ENCODE peak calls at places on chromosome 13, in six cellular contexts. H, G, R, C, B and I are unnamed samples.

GRCh38 chr13:25181597-25181996 is 9.5 kb upstream of the AMER2 start:
- DNase-seq in H (no peak), G (no peak), R (no peak), C (no peak), B (no peak), I (no peak)

GRCh38 chr13:48236528-48237353 is 3.7 kb downstream of the ITM2B start:
- DNase-seq in H (no peak), G (no peak), R (no peak), C (no peak), B (peak; percentile 61), I (no peak)

GRCh38 chr13:42990991-42991891 is 800 bp downstream of the EPSTI1 start:
- DNase-seq in H (no peak), G (no peak), R (no peak), C (no peak), B (peak; percentile 20), I (no peak)

GRCh38 chr13:20191311-20191901 is 1.3 kb downstream of the GJB2 start:
- DNase-seq in H (no peak), G (no peak), R (no peak), C (no peak), B (no peak), I (no peak)

GRCh38 chr13:50467156-50467814 is 376.2 kb downstream of the DLEU7 start:
- DNase-seq in H (no peak), G (no peak), R (no peak), C (no peak), B (no peak), I (no peak)

GRCh38 chr13:113732961-113733950 is 25.8 kb upstream of the TMEM255B start:
- DNase-seq in H (no peak), G (no peak), R (no peak), C (no peak), B (no peak), I (no peak)

GRCh38 chr13:40665061-40665753 is 1.2 kb downstream of the FOXO1 start:
- DNase-seq in H (peak; percentile 72), G (peak; percentile 68), R (peak; percentile 12), C (no peak), B (peak; percentile 43), I (no peak)

GRCh38 chr13:85462792-85463425 is 336.3 kb downstream of the SLITRK6 start:
- DNase-seq in H (no peak), G (no peak), R (no peak), C (no peak), B (no peak), I (no peak)

GRCh38 chr13:113443991-113444390 is 9.3 kb downstream of the ADPRHL1 start:
- DNase-seq in H (no peak), G (no peak), R (no peak), C (no peak), B (no peak), I (no peak)

GRCh38 chr13:45121421-45121820 is 1.1 kb downstream of the GTF2F2 start:
- DNase-seq in H (no peak), G (peak; percentile 56), R (no peak), C (no peak), B (peak; percentile 61), I (no peak)

GRCh38 chr13:52004508-52005183 is 6.6 kb downstream of the ATP7B start:
- DNase-seq in H (no peak), G (no peak), R (no peak), C (no peak), B (no peak), I (no peak)

GRCh38 chr13:29771247-29771646 is 79.2 kb downstream of the UBL3 start:
- DNase-seq in H (no peak), G (peak; percentile 41), R (no peak), C (no peak), B (peak; percentile 47), I (no peak)

GRCh38 chr13:76285463-76285862 is 600.7 kb downstream of the KCTD12 start:
- DNase-seq in H (no peak), G (no peak), R (no peak), C (no peak), B (no peak), I (no peak)

GRCh38 chr13:108188260-108188659 is 27.1 kb downstream of the LIG4 start:
- DNase-seq in H (no peak), G (no peak), R (no peak), C (no peak), B (no peak), I (no peak)

GRCh38 chr13:41130356-41130755 is 2.2 kb downstream of the KBTBD6 start:
- DNase-seq in H (no peak), G (peak; percentile 54), R (no peak), C (no peak), B (peak; percentile 33), I (no peak)

GRCh38 chr13:44989941-44990340 is 603 bp downstream of the GPALPP1 start:
- DNase-seq in H (no peak), G (peak; percentile 21), R (no peak), C (no peak), B (peak; percentile 11), I (no peak)

GRCh38 chr13:21429217-21429616 is 29.9 kb downstream of the ZDHHC20 start:
- DNase-seq in H (no peak), G (peak; percentile 8), R (no peak), C (no peak), B (no peak), I (no peak)

GRCh38 chr13:96052655-96053002 is 572 bp downstream of the UGGT2 start:
- DNase-seq in H (peak; percentile 23), G (no peak), R (no peak), C (no peak), B (peak; percentile 71), I (no peak)

GRCh38 chr13:41054919-41055619 is 6.2 kb upstream of the WBP4 start:
- DNase-seq in H (no peak), G (peak; percentile 60), R (no peak), C (no peak), B (no peak), I (no peak)

GRCh38 chr13:46386996-46387851 is at the start of gene RUBCNL:
- DNase-seq in H (peak; percentile 42), G (peak; percentile 81), R (no peak), C (no peak), B (peak; percentile 75), I (no peak)

GRCh38 chr13:97659602-97660001 is 225.6 kb downstream of the RAP2A start:
- DNase-seq in H (no peak), G (no peak), R (no peak), C (no peak), B (no peak), I (no peak)

GRCh38 chr13:42876810-42877550 is 95.6 kb downstream of the FAM216B start:
- DNase-seq in H (no peak), G (no peak), R (no peak), C (no peak), B (peak; percentile 80), I (no peak)

GRCh38 chr13:27341616-27342015 is 71.0 kb downstream of the RASL11A start:
- DNase-seq in H (no peak), G (no peak), R (no peak), C (no peak), B (peak; percentile 13), I (no peak)

GRCh38 chr13:42355841-42356575 is 84.1 kb downstream of the AKAP11 start:
- DNase-seq in H (no peak), G (no peak), R (no peak), C (no peak), B (no peak), I (no peak)

GRCh38 chr13:26707122-26708006 is 53.2 kb downstream of the GPR12 start:
- DNase-seq in H (no peak), G (peak; percentile 65), R (no peak), C (no peak), B (peak; percentile 69), I (peak; percentile 50)

GRCh38 chr13:82636119-82636518 is 1246.2 kb downstream of the SLITRK1 start:
- DNase-seq in H (no peak), G (no peak), R (no peak), C (no peak), B (peak; percentile 87), I (no peak)

GRCh38 chr13:58051807-58052375 is 420.3 kb downstream of the PCDH17 start:
- DNase-seq in H (no peak), G (no peak), R (no peak), C (no peak), B (no peak), I (no peak)

GRCh38 chr13:107669356-107669755 is 546.0 kb downstream of the LIG4 start:
- DNase-seq in H (no peak), G (no peak), R (no peak), C (no peak), B (no peak), I (no peak)

GRCh38 chr13:48138270-48138669 is 43.4 kb upstream of the MED4 start:
- DNase-seq in H (no peak), G (no peak), R (no peak), C (no peak), B (no peak), I (no peak)